ENCODE peak calls at places on chromosomes 4 and X, in six cellular contexts. Y, A, R, T, I and B are unnamed samples.

GRCh38 chr4:4881432-4881831 is 22.0 kb downstream of the MSX1 start:
- DNase-seq in R (no peak), I (no peak), A (no peak), T (no peak), Y (no peak), B (no peak)

GRCh38 chr4:120331486-120332281 is 265.0 kb upstream of the MAD2L1 start:
- DNase-seq in T (peak), A (no peak), I (no peak), R (no peak), Y (no peak), B (no peak)

GRCh38 chrX:100864967-100865366 is 9.2 kb downstream of the NOX1 start:
- DNase-seq in R (no peak), I (no peak), Y (no peak), A (no peak), T (peak), B (peak)

GRCh38 chr4:185559913-185560281 is 24.6 kb upstream of the PDLIM3 start:
- DNase-seq in T (peak), A (peak), R (no peak), I (no peak), Y (no peak), B (peak)

GRCh38 chr4:187929024-187929423 is 66.5 kb upstream of the ZFP42 start:
- DNase-seq in T (no peak), R (peak), A (peak), I (peak), Y (no peak), B (no peak)

GRCh38 chr4:88382621-88383020 is 4.0 kb downstream of the HERC6 start:
- DNase-seq in I (no peak), Y (no peak), T (no peak), A (no peak), R (no peak), B (no peak)

GRCh38 chrX:100085851-100086250 is 324.2 kb downstream of the PCDH19 start:
- DNase-seq in Y (no peak), I (no peak), A (no peak), R (no peak), T (no peak), B (no peak)

GRCh38 chr4:185912779-185913178 is 100.8 kb upstream of the SORBS2 start:
- DNase-seq in A (no peak), I (no peak), T (no peak), R (no peak), Y (no peak), B (no peak)

GRCh38 chr4:83440148-83440814 is 15.3 kb downstream of the HELQ start:
- DNase-seq in I (no peak), A (no peak), R (no peak), T (no peak), Y (no peak), B (no peak)

GRCh38 chr4:17492876-17493275 is 19.0 kb downstream of the QDPR start:
- DNase-seq in Y (no peak), T (no peak), A (no peak), I (no peak), R (no peak), B (no peak)

GRCh38 chr4:23888421-23889319 is 1.2 kb downstream of the PPARGC1A start:
- DNase-seq in Y (no peak), I (no peak), R (no peak), T (peak), A (no peak), B (peak)

GRCh38 chrX:101265869-101266428 is 25.2 kb downstream of the TAF7L start:
- DNase-seq in R (no peak), Y (no peak), T (peak), A (no peak), I (no peak), B (peak)

GRCh38 chrX:8988456-8988855 is 45.5 kb downstream of the FAM9B start:
- DNase-seq in T (peak), A (no peak), I (no peak), R (no peak), Y (no peak), B (peak)

GRCh38 chrX:76555816-76556215 is 128.3 kb downstream of the MAGEE1 start:
- DNase-seq in R (peak), A (peak), Y (peak), I (no peak), T (no peak), B (peak)

GRCh38 chrX:53939127-53939526 is 105.1 kb downstream of the PHF8 start:
- DNase-seq in R (no peak), I (no peak), A (no peak), Y (no peak), T (no peak), B (no peak)

GRCh38 chrX:32395878-32396277 is 815.5 kb downstream of the DMD start:
- DNase-seq in Y (no peak), A (no peak), I (no peak), R (no peak), T (no peak), B (no peak)

GRCh38 chr4:10715696-10716095 is 31.1 kb upstream of the CLNK start:
- DNase-seq in Y (no peak), T (peak), A (peak), I (no peak), R (no peak), B (peak)

GRCh38 chrX:86460760-86461159 is 312.5 kb downstream of the DACH2 start:
- DNase-seq in R (no peak), I (no peak), Y (no peak), T (no peak), A (no peak), B (no peak)

GRCh38 chr4:44425614-44426208 is 22.9 kb downstream of the KCTD8 start:
- DNase-seq in I (no peak), R (peak), T (no peak), Y (peak), A (peak), B (peak)

GRCh38 chr4:109699553-109700225 is 3.6 kb downstream of the CASP6 start:
- DNase-seq in Y (no peak), A (peak), R (no peak), T (no peak), I (no peak), B (no peak)

GRCh38 chr4:7135389-7135746 is 57.0 kb upstream of the SORCS2 start:
- DNase-seq in A (no peak), I (no peak), R (no peak), Y (no peak), T (no peak), B (peak)

GRCh38 chr4:176300565-176300964 is 19.2 kb upstream of the SPCS3 start:
- DNase-seq in T (no peak), A (peak), R (no peak), I (no peak), Y (no peak), B (no peak)

GRCh38 chr4:72536443-72536842 is 32.6 kb downstream of the ADAMTS3 start:
- DNase-seq in Y (no peak), A (no peak), R (no peak), T (no peak), I (no peak), B (no peak)

GRCh38 chr4:122450847-122451246 is 5.7 kb downstream of the IL2 start:
- DNase-seq in I (peak), Y (peak), T (peak), R (peak), A (peak), B (peak)

GRCh38 chrX:154355776-154356140 is 18.7 kb downstream of the FLNA start:
- DNase-seq in I (no peak), T (no peak), R (no peak), Y (no peak), A (no peak), B (no peak)

GRCh38 chrX:11899091-11899490 is 141.1 kb downstream of the MSL3 start:
- DNase-seq in Y (no peak), T (peak), I (no peak), A (peak), R (no peak), B (no peak)

GRCh38 chr4:47954679-47955078 is 40.3 kb upstream of the NFXL1 start:
- DNase-seq in Y (no peak), A (no peak), T (no peak), R (no peak), I (no peak), B (no peak)

GRCh38 chr4:168766537-168767316 is 243.3 kb downstream of the CBR4 start:
- DNase-seq in I (no peak), Y (no peak), T (peak), A (no peak), R (no peak), B (peak)

GRCh38 chrX:65601126-65601525 is 66.3 kb upstream of the MSN start:
- DNase-seq in I (no peak), T (no peak), A (no peak), Y (no peak), R (no peak), B (no peak)

GRCh38 chr4:183154701-183155391 is 55.8 kb downstream of the WWC2 start:
- DNase-seq in T (no peak), A (peak), R (no peak), I (no peak), Y (no peak), B (peak)

GRCh38 chr4:3062466-3062865 is 11.9 kb downstream of the HTT-AS start:
- DNase-seq in T (peak), Y (no peak), R (no peak), A (no peak), I (no peak), B (peak)

GRCh38 chr4:173485164-173485563 is 44.9 kb downstream of the HAND2 start:
- DNase-seq in I (no peak), T (peak), A (peak), R (no peak), Y (no peak), B (peak)

GRCh38 chrX:112081781-112082482 is 644 bp downstream of the TRPC5 start:
- DNase-seq in I (no peak), T (no peak), Y (no peak), R (peak), A (peak), B (no peak)

GRCh38 chr4:144666539-144667175 is 20.7 kb downstream of the HHIP start:
- DNase-seq in Y (no peak), A (peak), T (peak), R (no peak), I (no peak), B (peak)

GRCh38 chrX:48064261-48064660 is 7.2 kb downstream of the ZNF630 start:
- DNase-seq in I (no peak), R (no peak), A (no peak), T (no peak), Y (no peak), B (no peak)

GRCh38 chrX:48058621-48059295 is 12.7 kb downstream of the ZNF630 start:
- DNase-seq in Y (no peak), I (no peak), A (no peak), T (no peak), R (no peak), B (no peak)

DNA sequence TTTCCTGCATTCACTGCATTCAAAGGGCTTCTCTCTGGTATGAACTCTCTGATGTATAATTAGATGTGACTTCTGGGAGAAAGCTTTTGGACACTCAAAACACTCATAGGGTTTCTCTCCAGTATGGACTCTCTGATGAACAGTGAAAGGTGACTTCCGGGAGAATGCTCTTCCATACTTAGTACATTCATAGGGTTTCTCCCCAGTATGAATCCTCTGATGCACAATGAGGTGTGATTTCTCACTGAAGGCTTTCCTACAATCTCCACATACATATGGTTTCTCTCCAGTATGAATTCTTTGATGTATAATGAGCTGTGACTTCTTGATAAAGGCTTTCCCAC is 12.2 kb downstream of the ZNF630 start:
- DNase-seq in T (no peak), Y (no peak), R (no peak), I (no peak), A (no peak), B (no peak)
- H2BK15ac ChIP-seq in T (no peak), Y (no peak), R (no peak), I (no peak), A (no peak), B (no peak)

GRCh38 chr4:56272946-56273728 is 114.2 kb downstream of the AASDH start:
- DNase-seq in Y (no peak), T (no peak), I (no peak), R (no peak), A (no peak), B (no peak)
- H2BK15ac ChIP-seq in Y (no peak), T (no peak), I (no peak), R (no peak), A (no peak), B (no peak)

GRCh38 chr4:105972946-105973621 is 77.8 kb downstream of the NPNT start:
- DNase-seq in Y (no peak), R (no peak), T (no peak), A (no peak), I (no peak), B (no peak)

GRCh38 chr4:105978684-105979296 is 83.5 kb downstream of the NPNT start:
- DNase-seq in R (no peak), I (no peak), A (no peak), T (peak), Y (no peak), B (no peak)

GRCh38 chr4:105971032-105971431 is 75.8 kb downstream of the NPNT start:
- DNase-seq in Y (no peak), T (no peak), R (no peak), A (no peak), I (no peak), B (no peak)

GRCh38 chr4:105979506-105979905 is 84.2 kb downstream of the NPNT start:
- DNase-seq in R (no peak), T (peak), A (no peak), I (no peak), Y (no peak), B (no peak)

DNA sequence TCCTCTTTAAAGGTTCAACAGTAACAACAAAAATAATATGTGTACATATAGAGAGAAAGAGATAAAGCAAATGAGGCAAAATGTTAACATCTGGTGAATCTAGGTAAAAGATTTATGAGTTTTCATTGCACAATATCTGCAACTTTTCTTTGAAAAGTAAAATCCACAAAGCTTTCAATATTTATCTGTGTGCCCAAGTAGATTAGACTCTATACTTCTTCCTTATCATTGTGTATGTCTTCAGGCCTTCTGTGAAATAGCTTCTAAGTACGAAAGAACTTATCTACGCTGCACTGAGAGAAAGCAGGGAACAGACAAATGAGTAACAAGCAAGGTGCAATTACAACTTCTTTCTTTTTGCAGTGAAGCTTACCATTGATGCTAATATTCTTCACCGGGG is 81.6 kb downstream of the NPNT start:
- DNase-seq in Y (no peak), A (no peak), T (no peak), R (no peak), I (no peak), B (no peak)
- H2BK15ac ChIP-seq in Y (no peak), A (no peak), T (no peak), R (no peak), I (no peak), B (no peak)

DNA sequence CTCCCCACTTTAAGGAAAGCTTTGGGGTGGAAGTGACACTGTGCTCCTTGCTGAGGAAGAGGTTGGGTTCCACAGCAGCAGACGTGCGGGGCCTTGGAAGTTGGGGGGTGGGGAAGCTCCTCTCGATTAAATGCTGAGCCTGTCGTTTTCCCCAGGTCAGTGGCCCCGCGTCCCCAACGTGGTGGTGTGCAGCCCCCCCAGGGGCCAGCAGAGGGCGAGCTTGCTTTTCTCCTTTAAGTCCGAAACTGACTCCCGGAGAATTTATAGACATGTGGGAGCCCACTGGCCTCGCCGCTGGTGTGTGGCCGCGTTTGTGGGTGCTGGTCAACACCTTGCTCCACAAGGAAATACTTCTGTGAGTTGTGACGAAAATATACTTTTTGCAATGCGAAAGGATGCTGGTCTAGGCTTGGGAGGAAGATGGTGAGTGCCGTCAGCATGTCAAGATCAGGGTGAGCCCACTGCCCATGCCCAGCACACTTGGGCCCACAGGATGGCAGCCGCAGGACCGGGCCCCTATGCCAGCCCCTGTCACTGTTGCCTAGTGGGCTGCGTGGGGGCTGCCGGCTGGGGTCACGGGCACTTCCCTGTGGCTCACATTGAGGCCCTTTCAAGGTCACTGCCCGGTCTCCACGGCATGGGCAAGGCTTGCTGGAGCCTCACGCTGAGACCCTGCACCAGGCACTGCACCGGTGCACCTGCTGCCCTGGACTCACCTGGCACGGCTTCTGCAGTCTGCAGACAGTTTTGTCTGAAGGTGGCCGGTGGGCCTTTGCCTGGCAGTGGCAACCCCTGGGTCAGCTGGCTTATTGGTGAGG is 9.4 kb downstream of the UVSSA start:
- DNase-seq in R (peak), A (peak), T (peak), Y (peak), I (peak), B (peak)
- H2BK15ac ChIP-seq in R (no peak), A (no peak), T (no peak), Y (no peak), I (no peak), B (no peak)

DNA sequence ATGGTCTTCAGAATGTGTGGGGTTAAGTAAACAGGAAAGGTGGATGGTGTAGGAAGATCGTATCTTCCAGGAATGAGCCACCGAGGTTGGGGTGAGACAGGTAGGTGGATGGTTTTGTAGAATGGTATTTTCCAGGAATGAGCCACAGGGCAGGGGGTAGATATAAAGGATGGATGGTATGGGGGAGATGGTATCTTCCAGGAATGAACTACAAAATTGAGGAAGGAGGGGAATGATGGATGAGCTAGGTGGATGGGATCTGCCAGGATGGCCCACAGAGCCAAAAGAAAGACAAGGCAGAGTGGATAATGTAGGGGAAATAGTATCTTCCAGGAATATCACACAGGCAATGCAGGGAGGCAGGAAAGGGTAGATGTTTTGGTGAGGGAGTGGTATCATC is 60.0 kb downstream of the MAOA start:
- DNase-seq in T (no peak), R (no peak), I (no peak), Y (no peak), A (no peak), B (no peak)
- H2BK15ac ChIP-seq in T (no peak), R (no peak), I (no peak), Y (no peak), A (no peak), B (no peak)